ENCODE peak calls at places on chromosomes 13 and 19, in ten cellular contexts. K, I, W, J, P, O, C, S, L and X are unnamed samples.

GRCh38 chr19:18284710-18285430 is 3.4 kb upstream of the JUND start:
- DNase-seq in J (no peak), I (no peak), S (peak; percentile 34), C (no peak), O (no peak), K (no peak), P (peak; percentile 82), W (no peak), L (no peak), X (no peak)

GRCh38 chr19:12723643-12724426 is at the start of gene TNPO2:
- DNase-seq in S (peak; percentile 71), O (peak; percentile 19), K (peak; percentile 43), L (no peak), I (peak; percentile 83), P (peak; percentile 85), W (peak; percentile 60), C (no peak), J (peak; percentile 93), X (peak; percentile 11)

GRCh38 chr19:18847516-18848463 is 16.0 kb downstream of the UPF1 start:
- DNase-seq in J (no peak), P (no peak), L (no peak), S (no peak), O (no peak), I (no peak), W (no peak), C (peak; percentile 89), K (no peak), X (no peak)

GRCh38 chr13:97245011-97245410 is 22.9 kb downstream of the MBNL2 start:
- DNase-seq in J (no peak), O (no peak), W (no peak), L (no peak), K (no peak), C (no peak), I (no peak), P (no peak), S (no peak), X (no peak)

GRCh38 chr13:112207124-112207523 is 140.2 kb downstream of the SOX1 start:
- DNase-seq in S (no peak), W (no peak), P (no peak), C (no peak), K (no peak), J (no peak), O (no peak), L (no peak), I (no peak), X (no peak)

GRCh38 chr13:90545070-90545840 is 802.2 kb upstream of the MIR17HG start:
- DNase-seq in O (no peak), C (no peak), K (no peak), I (no peak), P (no peak), S (no peak), L (peak; percentile 34), J (no peak), W (no peak), X (peak; percentile 56)

GRCh38 chr13:47455581-47455980 is 545.5 kb downstream of the SUCLA2 start:
- DNase-seq in P (no peak), I (no peak), W (no peak), O (no peak), C (no peak), K (no peak), L (peak; percentile 23), J (no peak), S (no peak), X (no peak)

GRCh38 chr19:19140476-19140875 is 2.2 kb upstream of the TMEM161A start:
- DNase-seq in P (no peak), I (no peak), C (no peak), K (no peak), S (no peak), L (no peak), W (no peak), O (no peak), J (peak; percentile 40), X (no peak)

GRCh38 chr19:13149628-13150186 is 468 bp downstream of the STX10 start:
- DNase-seq in I (peak; percentile 40), W (peak; percentile 47), J (peak; percentile 81), C (no peak), S (peak; percentile 36), L (peak; percentile 49), P (peak; percentile 65), O (no peak), K (no peak), X (no peak)

GRCh38 chr13:37681295-37682032 is 82.9 kb upstream of the POSTN start:
- DNase-seq in W (peak; percentile 92), I (no peak), S (no peak), P (no peak), J (no peak), O (no peak), L (peak; percentile 49), C (peak; percentile 16), K (no peak), X (no peak)

GRCh38 chr13:32639502-32640105 is 53.4 kb downstream of the PDS5B start:
- DNase-seq in P (peak; percentile 66), S (peak; percentile 9), I (peak; percentile 18), C (peak; percentile 39), J (peak; percentile 63), O (peak; percentile 17), W (peak; percentile 72), L (peak; percentile 36), K (peak; percentile 23), X (peak; percentile 79)

GRCh38 chr13:104015646-104016396 is 949.6 kb upstream of the SLC10A2 start:
- DNase-seq in S (no peak), W (peak; percentile 81), I (no peak), K (no peak), L (peak; percentile 5), O (no peak), P (no peak), J (no peak), C (no peak), X (no peak)

GRCh38 chr13:66714795-66715194 is 515.3 kb downstream of the PCDH9 start:
- DNase-seq in L (no peak), I (no peak), S (no peak), P (no peak), J (no peak), C (no peak), W (no peak), K (no peak), O (no peak), X (no peak)